ENCODE peak calls at places on chromosomes 3 and 15, in seven cellular contexts. J is A549, A is GM12878, S is upper lobe of right lung, L is HCT116, N is left lung, B is right lobe of liver. U is an unnamed sample. For H3K4me1, the result is how much of the 10 kb centered on the place peaks cover.

GRCh38 chr15:29900237-29901189 is 78.2 kb upstream of the TJP1 start:
- ATAC-seq in J (peak), A (no peak), S (no peak), L (no peak), N (no peak), B (no peak), U (no peak)

GRCh38 chr15:58738051-58738707 is 11.3 kb downstream of the ADAM10 start:
- ATAC-seq in J (peak), A (no peak), S (peak), L (no peak), N (peak), B (no peak), U (no peak)

GRCh38 chr15:101446527-101447167 is 42.9 kb downstream of the PCSK6 start:
- ATAC-seq in J (peak), A (no peak), S (no peak), L (no peak), N (no peak), B (peak), U (peak)

GRCh38 chr3:192130534-192131132 is 596.7 kb downstream of the FGF12 start:
- ATAC-seq in J (peak), A (peak), S (peak), L (peak), N (peak), B (peak), U (peak)

GRCh38 chr3:147735662-147736061 is 326.5 kb downstream of the ZIC1 start:
- ATAC-seq in J (no peak), A (no peak), S (no peak), L (no peak), N (no peak), B (no peak), U (no peak)

GRCh38 chr3:4710191-4710590 is 217.0 kb downstream of the ITPR1 start:
- ATAC-seq in J (no peak), A (no peak), S (no peak), L (no peak), N (no peak), B (no peak), U (no peak)

GRCh38 chr15:69719527-69719926 is 266.9 kb downstream of the RPLP1 start:
- ATAC-seq in J (no peak), A (peak), S (peak), L (no peak), N (peak), B (peak), U (peak)

GRCh38 chr3:194045289-194045688 is 90.7 kb upstream of the HES1 start:
- ATAC-seq in J (no peak), A (peak), S (no peak), L (no peak), N (no peak), B (no peak), U (no peak)

GRCh38 chr3:66464512-66464894 is 36.3 kb downstream of the LRIG1 start:
- ATAC-seq in J (no peak), A (no peak), S (peak), L (no peak), N (peak), B (peak), U (peak)

GRCh38 chr15:88057836-88058235 is 198.7 kb downstream of the NTRK3 start:
- ATAC-seq in J (no peak), A (no peak), S (no peak), L (no peak), N (no peak), B (no peak), U (no peak)

GRCh38 chr3:67986703-67987102 is 332.3 kb upstream of the SUCLG2 start:
- ATAC-seq in J (no peak), A (no peak), S (no peak), L (no peak), N (no peak), B (no peak), U (no peak)

GRCh38 chr3:152364237-152364636 is 95.5 kb downstream of the MBNL1 start:
- ATAC-seq in J (no peak), A (peak), S (no peak), L (no peak), N (no peak), B (no peak), U (no peak)

GRCh38 chr3:99213019-99213418 is 311.5 kb upstream of the DCBLD2 start:
- ATAC-seq in J (no peak), A (no peak), S (no peak), L (no peak), N (no peak), B (no peak), U (no peak)

GRCh38 chr15:86802244-86802643 is 722.6 kb downstream of the AGBL1 start:
- ATAC-seq in J (no peak), A (no peak), S (no peak), L (no peak), N (no peak), B (no peak), U (no peak)

GRCh38 chr3:43638594-43639447 is 17.0 kb upstream of the ANO10 start:
- ATAC-seq in J (peak), A (peak), S (peak), L (peak), N (peak), B (no peak), U (no peak)

GRCh38 chr15:29734917-29735572 is 87.2 kb downstream of the TJP1 start:
- ATAC-seq in J (peak), A (peak), S (peak), L (peak), N (peak), B (peak), U (no peak)

GRCh38 chr3:100260081-100260684 is 609 bp upstream of the TBC1D23 start:
- ATAC-seq in J (no peak), A (no peak), S (no peak), L (no peak), N (peak), B (peak), U (peak)

GRCh38 chr3:167437428-167438139 is 36.3 kb downstream of the SERPINI2 start:
- ATAC-seq in J (no peak), A (no peak), S (no peak), L (no peak), N (no peak), B (no peak), U (no peak)

GRCh38 chr3:71244153-71245051 is 339.1 kb downstream of the FOXP1 start:
- ATAC-seq in J (peak), A (no peak), S (peak), L (no peak), N (peak), B (no peak), U (peak)
- H3K4me3 ChIP-seq in J (peak), A (no peak), S (peak), L (no peak), N (no peak), B (no peak), U (peak)

DNA sequence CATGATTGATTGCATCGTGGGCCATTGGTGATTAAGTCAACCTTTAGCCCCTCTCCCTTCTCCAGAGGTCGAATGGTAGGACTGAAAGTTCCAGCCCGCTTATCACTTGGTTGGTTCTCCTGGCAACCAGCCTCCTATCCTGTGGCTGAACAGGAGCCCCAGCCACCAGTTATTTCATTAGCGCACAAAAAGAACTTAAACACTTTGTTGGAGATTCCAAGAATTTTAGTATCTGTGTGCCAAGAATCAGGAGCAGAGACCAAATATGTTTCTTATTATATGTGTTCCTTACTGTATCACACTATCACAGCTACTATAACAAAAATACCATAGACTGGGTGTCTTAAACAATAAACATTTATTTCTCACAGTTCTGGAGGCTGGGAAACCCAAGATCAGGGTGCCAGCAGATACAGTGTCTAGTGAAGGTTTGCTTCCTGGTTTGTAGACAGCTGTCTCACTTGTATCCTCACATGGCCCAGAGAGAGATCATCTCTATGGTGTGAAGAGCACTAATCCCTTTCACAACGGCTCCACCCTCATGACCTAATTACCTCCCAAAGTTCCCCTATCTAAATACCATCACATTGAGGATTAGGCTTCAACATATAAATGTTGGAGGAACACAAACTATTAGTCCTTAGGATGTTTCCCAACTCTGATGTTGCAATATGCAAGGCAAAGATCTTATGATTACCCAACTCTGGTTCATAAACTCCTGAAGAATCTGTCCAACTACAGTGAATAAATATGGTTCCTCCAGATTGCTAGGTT is 30.5 kb upstream of the APH1B start:
- ATAC-seq in J (peak), A (no peak), S (peak), L (no peak), N (peak), B (peak), U (peak)
- H3K4me1 ChIP-seq in J (under half), A (under half), S (under half), L (under half), N (under half), B (under half), U (half or more)

DNA sequence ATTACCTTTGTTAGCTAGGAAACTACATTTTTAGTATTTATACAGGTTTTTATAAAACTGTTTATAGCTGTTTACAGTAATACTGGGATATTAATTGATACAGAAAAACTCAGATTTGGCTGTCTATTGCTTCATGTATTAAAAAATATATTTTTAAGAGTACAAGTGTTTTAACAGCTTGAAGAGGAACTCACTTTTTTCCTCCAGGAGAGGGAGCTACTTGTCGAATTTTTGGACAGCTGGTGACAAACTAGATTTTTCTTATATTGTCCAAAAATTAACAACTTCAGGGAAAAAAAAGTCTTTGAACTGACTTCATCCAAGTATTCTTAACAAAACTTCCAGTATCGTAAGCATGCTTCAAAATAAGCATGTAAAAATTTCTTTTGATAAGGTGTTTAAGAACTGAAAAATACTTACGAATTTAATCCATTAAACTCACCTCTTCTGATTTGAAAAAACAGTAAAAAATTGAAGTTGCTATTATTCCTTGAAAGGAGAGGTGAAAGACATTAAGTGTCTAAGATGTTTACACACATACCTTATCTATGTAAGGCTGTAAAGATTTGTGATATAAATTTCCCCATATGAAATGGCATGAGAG is 4.0 kb downstream of the DIPK2A start:
- ATAC-seq in J (no peak), A (no peak), S (no peak), L (no peak), N (no peak), B (no peak), U (no peak)
- H3K4me3 ChIP-seq in J (no peak), A (peak), S (peak), L (no peak), N (no peak), B (no peak), U (peak)

GRCh38 chr3:42052867-42053351 is 38.2 kb upstream of the TRAK1 start:
- ATAC-seq in J (peak), A (no peak), S (no peak), L (no peak), N (peak), B (peak), U (peak)
- H3K4me1 ChIP-seq in J (under half), A (under half), S (under half), L (under half), N (under half), B (under half), U (under half)

GRCh38 chr15:25182736-25183445 is 228.1 kb downstream of the SNRPN start:
- ATAC-seq in J (no peak), A (no peak), S (no peak), L (no peak), N (no peak), B (no peak), U (no peak)
- H3K4me3 ChIP-seq in J (no peak), A (no peak), S (no peak), L (no peak), N (no peak), B (no peak), U (no peak)

GRCh38 chr3:46960081-46960701 is 16.4 kb downstream of the CCDC12 start:
- ATAC-seq in J (peak), A (peak), S (peak), L (no peak), N (peak), B (peak), U (peak)

GRCh38 chr3:46965151-46965550 is 11.4 kb downstream of the CCDC12 start:
- ATAC-seq in J (no peak), A (peak), S (peak), L (no peak), N (peak), B (no peak), U (no peak)

GRCh38 chr3:46962990-46963389 is 13.6 kb downstream of the CCDC12 start:
- ATAC-seq in J (no peak), A (no peak), S (no peak), L (no peak), N (no peak), B (no peak), U (no peak)

GRCh38 chr3:46960801-46961200 is 15.7 kb downstream of the CCDC12 start:
- ATAC-seq in J (no peak), A (no peak), S (no peak), L (no peak), N (no peak), B (no peak), U (no peak)

GRCh38 chr3:46962427-46962826 is 14.1 kb downstream of the CCDC12 start:
- ATAC-seq in J (no peak), A (no peak), S (no peak), L (no peak), N (no peak), B (no peak), U (no peak)
- H3K4me1 ChIP-seq in J (half or more), A (half or more), S (half or more), L (under half), N (under half), B (under half), U (half or more)

GRCh38 chr3:69250014-69250413 is 127.6 kb upstream of the LMOD3 start:
- ATAC-seq in J (no peak), A (no peak), S (peak), L (no peak), N (peak), B (peak), U (no peak)
- H3K4me3 ChIP-seq in J (no peak), A (no peak), S (peak), L (no peak), N (peak), B (peak), U (no peak)

GRCh38 chr3:32434206-32434605 is 42.6 kb downstream of the CMTM7 start:
- ATAC-seq in J (no peak), A (no peak), S (no peak), L (no peak), N (no peak), B (no peak), U (no peak)
- H3K4me1 ChIP-seq in J (under half), A (half or more), S (under half), L (under half), N (under half), B (under half), U (under half)

DNA sequence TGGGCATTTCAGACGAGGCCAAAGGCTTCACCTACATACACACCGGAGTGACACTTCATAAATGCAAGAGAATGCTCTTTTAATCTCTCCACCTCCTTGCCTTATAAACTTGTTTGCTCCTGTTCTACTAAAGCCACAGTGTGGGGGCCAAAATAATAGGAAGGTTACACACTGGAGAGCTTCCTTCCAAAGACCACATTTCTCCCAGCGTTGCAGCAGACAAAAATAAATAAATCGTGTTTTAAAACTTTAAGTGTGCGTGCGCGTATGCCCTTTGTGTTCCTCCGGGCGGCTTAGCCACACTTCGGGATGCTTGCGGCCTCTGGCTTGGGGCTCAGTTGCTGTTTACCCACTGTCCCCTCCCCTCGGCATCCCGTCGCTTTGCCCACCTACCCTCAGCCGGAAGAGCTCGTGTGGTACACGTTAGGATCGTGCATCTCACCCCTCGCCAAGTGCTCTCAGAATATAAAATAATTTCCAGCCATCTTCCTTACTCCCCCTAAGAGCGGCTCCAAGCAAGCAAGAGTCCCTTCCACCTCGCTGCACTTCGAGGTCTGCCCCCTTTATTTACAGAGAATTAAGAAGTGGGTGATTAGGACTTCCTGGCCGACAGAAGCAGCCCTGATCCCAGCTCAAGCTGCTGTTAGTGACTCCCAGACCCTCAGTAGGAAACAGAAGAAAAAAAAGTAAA is 3.3 kb downstream of the MEIS2 start:
- ATAC-seq in J (no peak), A (no peak), S (no peak), L (no peak), N (no peak), B (no peak), U (no peak)
- H3K4me3 ChIP-seq in J (no peak), A (peak), S (peak), L (no peak), N (peak), B (peak), U (peak)

DNA sequence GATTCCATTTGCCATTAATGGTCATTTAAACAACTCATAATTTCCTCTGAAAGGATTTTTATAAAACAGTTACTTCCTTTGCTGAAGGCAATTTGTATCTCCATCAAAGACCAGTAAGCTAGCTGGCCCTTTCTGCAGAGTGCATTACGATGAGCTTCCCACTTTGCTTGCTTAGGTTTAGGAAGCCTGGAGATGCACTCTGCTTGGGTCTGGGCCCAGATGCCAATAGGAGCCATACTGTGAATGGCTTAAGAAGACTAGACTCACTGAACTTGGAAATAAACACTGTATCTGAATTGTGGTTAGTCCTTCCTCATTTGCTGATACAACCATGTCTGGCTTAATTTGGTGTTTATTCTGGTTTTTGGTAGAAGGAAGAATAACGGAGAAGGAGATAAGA is 38.0 kb downstream of the OXNAD1 start:
- ATAC-seq in J (no peak), A (no peak), S (no peak), L (no peak), N (no peak), B (no peak), U (no peak)
- H3K4me1 ChIP-seq in J (under half), A (under half), S (under half), L (under half), N (under half), B (under half), U (under half)

U was measured in gastroesophageal sphincter.